ENCODE peak calls at places on chromosomes 3 and 15, in nine cellular contexts. D is fibroblast of gingiva; W is amniotic stem cell; G is posterior cingulate gyrus; K is foreskin keratinocyte; I is SJCRH30; Q is activated gamma-delta T cell treated with Interleukin-2 at 50 U/mL for 16 hours; F is mesothelial cell of epicardium; X is activated naive CD4-positive, alpha-beta T cell treated with Interleukin-2 at 50 U/mL for 16 hours. E is an unnamed sample.

GRCh38 chr15:49235446-49236207 is 65.6 kb downstream of the GALK2 start:
- DNase-seq in D (peak), W (peak), G (peak), K (peak), I (peak), Q (peak), F (peak), X (peak), E (peak)

GRCh38 chr3:141308588-141309218 is 59.6 kb upstream of the ZBTB38 start:
- DNase-seq in D (peak), W (no peak), G (peak), K (no peak), I (peak), Q (no peak), F (peak), X (no peak), E (peak)

GRCh38 chr3:169939320-169939719 is 27.3 kb upstream of the SEC62 start:
- DNase-seq in D (no peak), W (no peak), G (no peak), K (no peak), I (no peak), Q (no peak), F (no peak), X (no peak), E (no peak)

GRCh38 chr3:114383875-114384557 is 90.2 kb downstream of the TIGIT start:
- DNase-seq in D (peak), W (peak), G (peak), K (no peak), I (peak), Q (peak), F (peak), X (peak), E (peak)

GRCh38 chr3:69491980-69492379 is 106.1 kb upstream of the FRMD4B start:
- DNase-seq in D (no peak), W (no peak), G (no peak), K (no peak), I (no peak), Q (no peak), F (no peak), X (no peak), E (no peak)

GRCh38 chr15:61339526-61339925 is 110.4 kb upstream of the RORA start:
- DNase-seq in D (no peak), W (no peak), G (no peak), K (no peak), I (no peak), Q (no peak), F (no peak), X (no peak), E (no peak)

GRCh38 chr3:195542691-195543641 is at the start of gene PPP1R2:
- DNase-seq in D (peak), W (peak), G (peak), K (peak), I (peak), Q (peak), F (peak), X (peak), E (peak)

GRCh38 chr3:23172059-23172458 is 31.1 kb upstream of the UBE2E2 start:
- DNase-seq in D (no peak), W (no peak), G (no peak), K (no peak), I (no peak), Q (no peak), F (no peak), X (no peak), E (no peak)

GRCh38 chr3:164604687-164605086 is 473.6 kb downstream of the SI start:
- DNase-seq in D (no peak), W (no peak), G (no peak), K (no peak), I (no peak), Q (no peak), F (no peak), X (no peak), E (no peak)

GRCh38 chr15:39969871-39970270 is 36.0 kb downstream of the EIF2AK4 start:
- DNase-seq in D (peak), W (no peak), G (peak), K (peak), I (peak), Q (no peak), F (no peak), X (no peak), E (no peak)

GRCh38 chr3:43327184-43327950 is 41.0 kb downstream of the SNRK start:
- DNase-seq in D (peak), W (no peak), G (no peak), K (no peak), I (no peak), Q (no peak), F (no peak), X (no peak), E (no peak)

GRCh38 chr3:129228891-129229585 is 20.4 kb upstream of the COPG1 start:
- DNase-seq in D (peak), W (peak), G (no peak), K (peak), I (peak), Q (no peak), F (no peak), X (no peak), E (no peak)